ENCODE peak calls at places on chromosomes 7 and 10, in eight cellular contexts. V, Y, I, Q, Z, X, J and C are unnamed samples.

GRCh38 chr7:55280031-55280454 is 85.1 kb upstream of the LANCL2 start:
- DNase-seq in Q (peak; percentile 6), V (peak; percentile 81), Z (peak; percentile 83), X (peak; percentile 34), Y (peak; percentile 31), J (peak; percentile 21), I (peak; percentile 71), C (peak; percentile 68)

GRCh38 chr7:36742911-36743775 is 18.8 kb upstream of the AOAH start:
- DNase-seq in J (no peak), V (no peak), Q (no peak), Z (no peak), Y (no peak), I (no peak), X (no peak), C (no peak)

GRCh38 chr10:69259547-69260243 is 18.6 kb upstream of the HK1 start:
- DNase-seq in I (no peak), Q (no peak), Y (no peak), J (no peak), Z (no peak), X (no peak), V (no peak), C (no peak)

GRCh38 chr7:30168800-30169584 is 34.2 kb downstream of the MTURN start:
- DNase-seq in Z (peak; percentile 97), I (peak; percentile 88), V (peak; percentile 89), Q (no peak), Y (no peak), J (no peak), X (peak; percentile 67), C (peak; percentile 41)

GRCh38 chr10:98431016-98431415 is 15.7 kb downstream of the HPS1 start:
- DNase-seq in V (no peak), Q (no peak), I (no peak), X (no peak), J (no peak), Y (no peak), Z (no peak), C (no peak)

GRCh38 chr7:26279405-26279804 is 12.3 kb upstream of the SNX10 start:
- DNase-seq in Q (no peak), I (no peak), Z (peak; percentile 46), X (no peak), Y (no peak), J (no peak), V (peak; percentile 24), C (no peak)

GRCh38 chr10:112775892-112776679 is 174.0 kb upstream of the TCF7L2 start:
- DNase-seq in Y (no peak), Z (no peak), I (no peak), V (no peak), Q (no peak), X (no peak), J (no peak), C (no peak)

GRCh38 chr10:129942019-129942277 is 22.1 kb downstream of the EBF3 start:
- DNase-seq in Y (no peak), Q (no peak), I (no peak), V (no peak), J (no peak), X (no peak), Z (no peak), C (no peak)

GRCh38 chr7:38574121-38574520 is 57.1 kb downstream of the AMPH start:
- DNase-seq in Z (peak; percentile 79), Q (no peak), Y (no peak), X (no peak), V (peak; percentile 16), J (no peak), I (no peak), C (no peak)

GRCh38 chr10:31466313-31466712 is 147.3 kb downstream of the ZEB1 start:
- DNase-seq in X (no peak), Q (no peak), I (no peak), J (no peak), V (no peak), Z (no peak), Y (no peak), C (no peak)

GRCh38 chr7:92221766-92222165 is 23.9 kb downstream of the KRIT1 start:
- DNase-seq in V (no peak), J (no peak), I (no peak), Z (no peak), X (no peak), Y (no peak), Q (no peak), C (no peak)

GRCh38 chr7:2440608-2441245 is 35.5 kb downstream of the GRIFIN start:
- DNase-seq in V (no peak), J (no peak), Q (no peak), Z (no peak), X (no peak), I (no peak), Y (no peak), C (no peak)

GRCh38 chr10:122475130-122475529 is 13.8 kb downstream of the HTRA1 start:
- DNase-seq in I (no peak), X (no peak), Y (no peak), Z (no peak), V (peak; percentile 50), Q (peak; percentile 78), J (no peak), C (no peak)

GRCh38 chr7:114930829-114931655 is 9.1 kb downstream of the MDFIC start:
- DNase-seq in V (peak; percentile 54), Z (peak; percentile 41), X (no peak), J (no peak), Y (no peak), I (no peak), Q (no peak), C (no peak)

GRCh38 chr7:84176716-84177115 is 17.9 kb downstream of the SEMA3A start:
- DNase-seq in Q (no peak), Z (no peak), X (peak; percentile 41), J (no peak), V (peak; percentile 67), I (no peak), Y (no peak), C (no peak)

GRCh38 chr7:5437987-5438386 is 14.4 kb upstream of the TNRC18 start:
- DNase-seq in Y (no peak), J (no peak), I (no peak), Z (no peak), V (no peak), X (no peak), Q (no peak), C (no peak)